ENCODE peak calls at places on chromosomes 6 and 20, in ten cellular contexts. I is lung; X is CD8-positive, alpha-beta memory T cell; L is pulmonary artery endothelial cell; K is hepatocyte; J is heart left ventricle; H is SIG-M5; E is DMS153; U is activated CD8-positive, alpha-beta T cell treated with anti-CD3 and anti-CD28 coated beads, Interleukin-2, amount 10 ng/mL, durations not matched to agents 7 days and 5 days; Z is amniotic stem cell. W is an unnamed sample.

GRCh38 chr20:8330316-8330784 is 198.3 kb downstream of the PLCB1 start:
- DNase-seq in I (no peak), X (no peak), L (no peak), K (no peak), J (no peak), H (no peak), E (no peak), U (no peak), Z (no peak), W (peak)

GRCh38 chr20:46179811-46180326 is 61.8 kb downstream of the CD40 start:
- DNase-seq in I (no peak), X (no peak), L (no peak), K (no peak), J (no peak), H (no peak), E (no peak), U (no peak), Z (no peak), W (no peak)

GRCh38 chr6:108250240-108250866 is 10.5 kb downstream of the SNX3 start:
- DNase-seq in I (no peak), X (no peak), L (no peak), K (no peak), J (no peak), H (no peak), E (no peak), U (no peak), Z (no peak), W (no peak)

GRCh38 chr20:42531675-42531985 is 658.1 kb downstream of the PTPRT start:
- DNase-seq in I (no peak), X (no peak), L (no peak), K (no peak), J (no peak), H (no peak), E (no peak), U (no peak), Z (no peak), W (peak)

GRCh38 chr6:358432-358831 is 33.1 kb upstream of the IRF4 start:
- DNase-seq in I (no peak), X (no peak), L (no peak), K (no peak), J (peak), H (no peak), E (no peak), U (no peak), Z (no peak), W (no peak)

GRCh38 chr6:168582581-168582981 is 141.6 kb downstream of the SMOC2 start:
- DNase-seq in I (no peak), X (no peak), L (no peak), K (no peak), J (no peak), H (no peak), E (no peak), U (no peak), Z (no peak), W (no peak)

GRCh38 chr6:1970151-1970561 is 275.2 kb downstream of the GMDS start:
- DNase-seq in I (no peak), X (no peak), L (no peak), K (no peak), J (no peak), H (no peak), E (no peak), U (no peak), Z (no peak), W (no peak)

GRCh38 chr20:1539816-1540215 is 17.7 kb downstream of the SIRPD start:
- DNase-seq in I (no peak), X (no peak), L (no peak), K (no peak), J (no peak), H (no peak), E (no peak), U (no peak), Z (no peak), W (no peak)

GRCh38 chr6:5782783-5783567 is 223.8 kb downstream of the NRN1 start:
- DNase-seq in I (no peak), X (no peak), L (no peak), K (no peak), J (peak), H (no peak), E (no peak), U (no peak), Z (no peak), W (no peak)

GRCh38 chr6:1792989-1793388 is 183.3 kb downstream of the FOXC1 start:
- DNase-seq in I (no peak), X (no peak), L (no peak), K (no peak), J (no peak), H (no peak), E (no peak), U (peak), Z (no peak), W (peak)

GRCh38 chr6:105077592-105078463 is 102.0 kb downstream of the POPDC3 start:
- DNase-seq in I (no peak), X (no peak), L (peak), K (peak), J (no peak), H (no peak), E (peak), U (no peak), Z (peak), W (peak)

GRCh38 chr20:48339147-48339985 is 488.4 kb downstream of the PREX1 start:
- DNase-seq in I (no peak), X (no peak), L (no peak), K (peak), J (no peak), H (no peak), E (no peak), U (no peak), Z (no peak), W (no peak)

GRCh38 chr20:62668441-62669027 is 26.2 kb downstream of the SLCO4A1 start:
- DNase-seq in I (peak), X (peak), L (peak), K (peak), J (peak), H (no peak), E (peak), U (peak), Z (peak), W (no peak)

GRCh38 chr20:41467690-41468089 is 101.1 kb upstream of the EMILIN3 start:
- DNase-seq in I (no peak), X (no peak), L (no peak), K (no peak), J (no peak), H (no peak), E (no peak), U (no peak), Z (no peak), W (no peak)

GRCh38 chr20:33561981-33562601 is 72.2 kb downstream of the CBFA2T2 start:
- DNase-seq in I (peak), X (no peak), L (peak), K (peak), J (peak), H (no peak), E (peak), U (no peak), Z (no peak), W (no peak)

GRCh38 chr6:134296762-134297161 is 21.1 kb downstream of the SGK1 start:
- DNase-seq in I (no peak), X (no peak), L (no peak), K (no peak), J (no peak), H (no peak), E (no peak), U (no peak), Z (no peak), W (no peak)

GRCh38 chr6:69881322-69882151 is 15.2 kb downstream of the COL19A1 start:
- DNase-seq in I (no peak), X (no peak), L (no peak), K (no peak), J (no peak), H (no peak), E (no peak), U (no peak), Z (no peak), W (peak)

GRCh38 chr6:68497927-68498326 is 137.2 kb upstream of the ADGRB3 start:
- DNase-seq in I (no peak), X (no peak), L (no peak), K (no peak), J (no peak), H (no peak), E (no peak), U (no peak), Z (no peak), W (no peak)

GRCh38 chr20:61414455-61414991 is 162.5 kb downstream of the CDH4 start:
- DNase-seq in I (no peak), X (no peak), L (no peak), K (no peak), J (no peak), H (no peak), E (no peak), U (no peak), Z (no peak), W (no peak)

GRCh38 chr20:19903168-19903676 is 113.9 kb upstream of the NAA20 start:
- DNase-seq in I (peak), X (no peak), L (no peak), K (peak), J (peak), H (peak), E (peak), U (no peak), Z (no peak), W (peak)

GRCh38 chr6:137798846-137799245 is 68.2 kb upstream of the TNFAIP3 start:
- DNase-seq in I (no peak), X (peak), L (no peak), K (no peak), J (no peak), H (no peak), E (no peak), U (no peak), Z (no peak), W (no peak)